ENCODE peak calls at places on chromosomes 5 and 9, in ten cellular contexts. B is aorta, Z is nucleus accumbens, W is NCI-H774, V is ureter, Q is esophagus muscularis mucosa, A is cardiac septum, L is AG04450, H is thyroid gland, P is T1000. C is an unnamed sample.

GRCh38 chr5:102296229-102296817 is at the start of gene SLCO4C1:
- DNase-seq in B (peak), P (no peak), L (no peak), W (peak), H (peak), V (peak), Z (peak), A (peak), Q (no peak), C (no peak)

GRCh38 chr9:94002316-94003140 is 47.4 kb upstream of the BARX1 start:
- DNase-seq in Q (peak), A (no peak), V (no peak), L (peak), P (no peak), Z (peak), B (no peak), W (peak), H (peak), C (no peak)

GRCh38 chr5:137833463-137833862 is 34.2 kb upstream of the MYOT start:
- DNase-seq in L (no peak), Q (no peak), A (no peak), V (no peak), P (peak), H (no peak), Z (no peak), W (peak), B (no peak), C (peak)

GRCh38 chr5:33438996-33439395 is 1.8 kb upstream of the TARS1 start:
- DNase-seq in V (no peak), A (no peak), H (no peak), L (no peak), Q (no peak), P (no peak), B (no peak), Z (no peak), W (no peak), C (no peak)

GRCh38 chr9:118583414-118583813 is 785.8 kb downstream of the BRINP1 start:
- DNase-seq in H (no peak), Q (no peak), W (no peak), A (no peak), B (no peak), P (no peak), V (no peak), L (no peak), Z (no peak), C (no peak)

GRCh38 chr9:127104465-127105311 is 17.7 kb downstream of the ANGPTL2 start:
- DNase-seq in Q (no peak), B (no peak), Z (no peak), A (peak), W (no peak), L (no peak), P (no peak), V (no peak), H (no peak), C (no peak)

GRCh38 chr5:141338538-141339306 is at the start of gene PCDHGA2:
- DNase-seq in L (no peak), H (no peak), V (no peak), Q (no peak), P (no peak), B (no peak), W (no peak), Z (no peak), A (no peak), C (no peak)

GRCh38 chr9:130755377-130756007 is 61.9 kb downstream of the EXOSC2 start:
- DNase-seq in B (no peak), Z (no peak), Q (no peak), P (no peak), V (no peak), W (no peak), A (no peak), H (no peak), L (no peak), C (no peak)

GRCh38 chr9:17082343-17082742 is 52.5 kb upstream of the CNTLN start:
- DNase-seq in L (peak), B (no peak), Z (no peak), V (no peak), W (no peak), H (no peak), A (no peak), P (no peak), Q (no peak), C (no peak)